ENCODE peak calls at places on chromosomes 1 and 21, in ten cellular contexts. K, R, P, Y, W, E, D, C, H and J are unnamed samples.

GRCh38 chr1:26602378-26602959 is 72.9 kb downstream of the RPS6KA1 start:
- DNase-seq in Y (no peak), K (peak; percentile 53), W (peak; percentile 36), D (peak; percentile 76), R (peak; percentile 53), H (no peak), P (no peak), C (peak; percentile 53), E (peak; percentile 43), J (peak; percentile 48)

GRCh38 chr1:19644761-19645543 is 841 bp downstream of the NBL1 start:
- DNase-seq in K (peak; percentile 40), C (no peak), D (no peak), R (no peak), P (no peak), H (no peak), W (no peak), E (no peak), Y (peak; percentile 57), J (no peak)

GRCh38 chr21:45557611-45558043 is 15.4 kb upstream of the SLC19A1 start:
- DNase-seq in R (no peak), C (no peak), H (no peak), D (no peak), P (peak; percentile 4), Y (no peak), K (no peak), W (no peak), E (no peak), J (no peak)

GRCh38 chr1:79811173-79811572 is 804.6 kb upstream of the ADGRL4 start:
- DNase-seq in P (no peak), D (no peak), C (no peak), W (no peak), K (no peak), E (no peak), Y (no peak), R (no peak), H (no peak), J (no peak)

GRCh38 chr1:203307690-203308126 is 2.4 kb downstream of the BTG2 start:
- DNase-seq in K (no peak), E (no peak), W (no peak), R (no peak), C (no peak), P (no peak), Y (no peak), D (no peak), H (no peak), J (no peak)

GRCh38 chr1:160522622-160523345 is at the start of gene SLAMF6:
- DNase-seq in R (peak; percentile 27), W (no peak), H (no peak), Y (peak; percentile 36), C (no peak), K (no peak), P (no peak), D (no peak), E (no peak), J (no peak)

GRCh38 chr21:37749132-37749531 is 167.1 kb downstream of the KCNJ6 start:
- DNase-seq in H (no peak), W (no peak), E (no peak), R (no peak), D (no peak), P (no peak), Y (no peak), C (no peak), K (no peak), J (no peak)

GRCh38 chr1:96361251-96361856 is 360.2 kb upstream of the PTBP2 start:
- DNase-seq in Y (no peak), R (no peak), D (no peak), C (no peak), E (no peak), W (no peak), P (no peak), H (no peak), K (no peak), J (no peak)

GRCh38 chr1:91679446-91679845 is 178.8 kb downstream of the CDC7 start:
- DNase-seq in E (no peak), H (no peak), R (no peak), Y (no peak), K (no peak), P (no peak), D (no peak), C (no peak), W (no peak), J (no peak)

GRCh38 chr1:218108034-218108433 is 177.1 kb upstream of the RRP15 start:
- DNase-seq in C (no peak), P (no peak), W (no peak), Y (no peak), H (no peak), D (no peak), E (no peak), R (no peak), K (no peak), J (no peak)